ENCODE peak calls at places on chromosome 20, in five cellular contexts. C, G, H, P and N are unnamed samples.

GRCh38 chr20:24908642-24909041 is 40.4 kb upstream of the CST7 start:
- DNase-seq in C (no peak), G (peak; percentile 61), H (no peak), P (no peak), N (no peak)

GRCh38 chr20:53157443-53158408 is 185.6 kb downstream of the TSHZ2 start:
- DNase-seq in C (peak; percentile 11), G (no peak), H (peak; percentile 85), P (peak; percentile 56), N (no peak)

GRCh38 chr20:9280654-9281053 is 211.8 kb downstream of the PLCB4 start:
- DNase-seq in C (no peak), G (no peak), H (no peak), P (no peak), N (no peak)

GRCh38 chr20:16732506-16733152 is 2.8 kb downstream of the SNRPB2 start:
- DNase-seq in C (peak; percentile 10), G (no peak), H (no peak), P (no peak), N (no peak)

GRCh38 chr20:31924561-31924960 is 27.3 kb downstream of the PDRG1 start:
- DNase-seq in C (no peak), G (no peak), H (no peak), P (no peak), N (no peak)

GRCh38 chr20:52104546-52105044 is 87.0 kb downstream of the ZFP64 start:
- DNase-seq in C (peak; percentile 47), G (no peak), H (no peak), P (peak; percentile 12), N (no peak)

GRCh38 chr20:4047614-4048013 is 32.3 kb upstream of the RNF24 start:
- DNase-seq in C (no peak), G (no peak), H (no peak), P (no peak), N (no peak)

GRCh38 chr20:61120595-61121515 is 131.2 kb upstream of the CDH4 start:
- DNase-seq in C (peak; percentile 65), G (peak; percentile 76), H (no peak), P (peak; percentile 20), N (no peak)

GRCh38 chr20:31954500-31954899 is 2.7 kb upstream of the PDRG1 start:
- DNase-seq in C (no peak), G (no peak), H (no peak), P (no peak), N (no peak)

GRCh38 chr20:31566332-31566657 is 38.8 kb upstream of the ID1 start:
- DNase-seq in C (no peak), G (no peak), H (no peak), P (no peak), N (no peak)

GRCh38 chr20:62603907-62604785 is 38.2 kb upstream of the SLCO4A1 start:
- DNase-seq in C (no peak), G (no peak), H (no peak), P (no peak), N (no peak)

GRCh38 chr20:3616250-3616649 is 46.9 kb downstream of the GFRA4 start:
- DNase-seq in C (peak; percentile 69), G (no peak), H (no peak), P (no peak), N (no peak)

GRCh38 chr20:11891081-11891826 is 26.4 kb upstream of the BTBD3 start:
- DNase-seq in C (peak; percentile 49), G (peak; percentile 85), H (no peak), P (peak; percentile 37), N (no peak)

GRCh38 chr20:19913927-19914614 is 103.1 kb upstream of the NAA20 start:
- DNase-seq in C (peak; percentile 62), G (no peak), H (peak; percentile 66), P (no peak), N (no peak)

DNA sequence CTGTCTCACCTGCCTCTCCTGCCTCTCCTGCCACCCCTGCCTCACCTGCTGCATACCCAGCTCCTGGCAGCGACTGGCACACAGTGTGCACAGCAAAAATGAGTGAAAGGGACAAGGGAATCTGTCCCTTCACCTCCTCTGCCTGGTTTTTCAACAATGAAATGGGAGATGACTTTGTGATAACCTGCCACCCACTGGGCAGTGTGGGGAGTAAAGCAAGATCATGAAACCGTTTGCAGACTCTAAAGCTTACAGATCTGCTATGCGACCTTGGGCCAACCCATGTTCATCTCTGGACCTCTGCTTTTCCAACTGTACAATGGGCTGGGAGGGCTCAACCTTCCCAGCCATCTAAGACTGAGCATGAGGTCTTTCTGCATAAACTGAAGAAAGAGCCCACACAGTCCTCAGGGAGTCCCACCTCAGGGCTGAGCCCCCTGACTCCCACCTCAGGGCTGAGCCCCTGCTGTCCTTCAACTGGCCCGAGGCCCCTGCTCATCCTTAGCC is 81.1 kb downstream of the RIPOR3 start:
- DNase-seq in C (no peak), G (no peak), H (no peak), P (no peak), N (no peak)
- TF ChIP-seq CTCF in C (no peak), G (no peak), H (peak; percentile 2), P (peak; percentile 10), N (no peak)

GRCh38 chr20:44967207-44967807 is 995 bp downstream of the STK4 start:
- DNase-seq in C (no peak), G (no peak), H (peak; percentile 76), P (no peak), N (no peak)
- TF ChIP-seq CTCF in C (no peak), G (no peak), H (no peak), P (no peak), N (no peak)

DNA sequence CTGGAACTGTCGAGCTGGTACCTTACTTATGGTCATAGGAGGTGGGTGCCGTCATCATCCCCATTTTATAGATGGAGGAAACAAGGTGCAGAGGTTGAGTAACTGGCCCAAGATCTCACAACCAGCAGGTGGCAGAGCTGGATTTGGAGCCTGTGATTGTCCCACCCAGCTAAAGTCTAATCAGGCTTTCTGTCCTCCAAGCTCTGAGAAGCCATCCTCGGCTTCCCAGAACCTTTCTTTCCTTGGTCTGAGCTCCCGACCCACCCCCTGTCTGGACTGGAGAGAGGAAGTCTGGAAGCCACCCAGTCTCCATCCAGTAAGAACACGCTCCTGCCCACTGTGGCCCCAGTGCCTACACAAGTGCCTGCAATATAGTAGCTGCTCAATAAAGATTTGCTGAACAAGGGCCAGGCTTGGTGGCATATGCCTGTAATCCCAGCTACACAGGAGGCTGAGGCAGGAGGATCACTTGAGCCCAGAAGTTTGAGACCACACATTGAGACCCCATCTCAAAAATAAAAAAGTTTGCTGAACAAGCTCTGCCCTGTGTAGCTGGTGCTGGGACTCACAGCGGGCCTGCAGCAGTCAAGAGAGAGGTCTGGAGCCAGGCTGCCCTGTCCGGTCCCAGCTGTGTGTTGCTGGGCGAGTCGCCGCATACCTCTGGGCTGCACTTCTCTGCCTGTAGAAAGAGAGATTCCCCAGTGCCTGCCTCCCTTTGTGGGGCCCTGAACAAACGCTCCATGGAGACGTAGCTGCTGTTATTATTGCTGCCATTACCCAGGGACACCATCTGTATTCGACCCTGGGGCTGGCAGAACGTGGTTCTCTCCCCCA is 32.5 kb upstream of the DLGAP4 start:
- DNase-seq in C (peak; percentile 4), G (peak; percentile 70), H (peak; percentile 42), P (peak; percentile 32), N (no peak)
- TF ChIP-seq CTCF in C (peak; percentile 19), G (no peak), H (peak; percentile 37), P (peak; percentile 56), N (no peak)

GRCh38 chr20:45933231-45934045 is 1.0 kb upstream of the PCIF1 start:
- DNase-seq in C (peak; percentile 76), G (peak; percentile 94), H (peak; percentile 87), P (peak; percentile 82), N (peak; percentile 75)
- TF ChIP-seq CTCF in C (peak; percentile 8), G (no peak), H (peak; percentile 30), P (no peak), N (peak; percentile 30)

GRCh38 chr20:54456972-54457371 is 18.4 kb upstream of the DOK5 start:
- DNase-seq in C (no peak), G (no peak), H (no peak), P (no peak), N (no peak)
- TF ChIP-seq CTCF in C (no peak), G (no peak), H (no peak), P (no peak), N (no peak)

GRCh38 chr20:44095831-44096230 is 91.2 kb downstream of the JPH2 start:
- DNase-seq in C (no peak), G (peak; percentile 63), H (no peak), P (no peak), N (no peak)

GRCh38 chr20:44089987-44090674 is 96.9 kb downstream of the JPH2 start:
- DNase-seq in C (peak; percentile 64), G (peak; percentile 59), H (peak; percentile 81), P (peak; percentile 67), N (no peak)

GRCh38 chr20:44092551-44093248 is 94.3 kb downstream of the JPH2 start:
- DNase-seq in C (peak; percentile 48), G (peak; percentile 67), H (peak; percentile 73), P (peak; percentile 67), N (no peak)

GRCh38 chr20:44091026-44091425 is 96.0 kb downstream of the JPH2 start:
- DNase-seq in C (no peak), G (peak; percentile 56), H (no peak), P (no peak), N (no peak)

DNA sequence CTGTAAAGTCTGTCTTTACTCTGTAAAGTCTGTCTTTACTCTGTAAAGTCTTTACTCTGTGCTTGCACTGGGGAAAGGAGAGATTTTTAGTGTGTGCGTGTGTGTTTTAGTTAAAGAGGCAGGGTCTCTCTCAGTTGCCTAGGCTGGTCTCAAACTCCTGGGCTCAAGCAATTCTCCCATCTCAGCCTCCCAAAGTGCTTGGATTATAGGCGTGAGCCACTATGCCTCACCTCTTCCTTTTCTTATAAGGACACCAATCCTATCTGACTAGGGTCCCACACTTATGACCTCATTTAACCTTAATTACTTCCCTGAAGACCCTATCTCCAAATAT is 93.8 kb downstream of the JPH2 start:
- DNase-seq in C (no peak), G (no peak), H (no peak), P (no peak), N (no peak)
- TF ChIP-seq CTCF in C (no peak), G (no peak), H (no peak), P (no peak), N (no peak)

GRCh38 chr20:48745330-48745729 is 82.5 kb downstream of the PREX1 start:
- DNase-seq in C (no peak), G (no peak), H (no peak), P (no peak), N (no peak)
- TF ChIP-seq CTCF in C (no peak), G (no peak), H (no peak), P (no peak), N (no peak)

GRCh38 chr20:49825521-49826033 is 12.9 kb downstream of the SLC9A8 start:
- DNase-seq in C (no peak), G (no peak), H (no peak), P (no peak), N (no peak)
- TF ChIP-seq CTCF in C (no peak), G (no peak), H (no peak), P (no peak), N (no peak)